ENCODE peak calls at places on chromosomes 11 and 22, in four cellular contexts. One of them, this sample, is unnamed.
A peak's percentile ranks its signal among the peaks of the same experiment; 100 is the strongest.

GRCh38 chr11:9773524-9773923 is 109.6 kb downstream of the SWAP70 start:
- DNase-seq in upper lobe of right lung: no peak
- DNase-seq in colonic mucosa: no peak
- DNase-seq in body of pancreas: no peak
- DNase-seq in this sample: no peak

GRCh38 chr11:44624761-44625221 is 59.3 kb downstream of the CD82 start:
- DNase-seq in upper lobe of right lung: peak; percentile 28
- DNase-seq in colonic mucosa: peak; percentile 12
- DNase-seq in body of pancreas: no peak
- DNase-seq in this sample: peak; percentile 1

GRCh38 chr11:6563121-6563619 is 40.2 kb downstream of the RRP8 start:
- DNase-seq in upper lobe of right lung: no peak
- DNase-seq in colonic mucosa: no peak
- DNase-seq in body of pancreas: no peak
- DNase-seq in this sample: no peak

GRCh38 chr11:73001615-73002014 is 140.5 kb downstream of the FCHSD2 start:
- DNase-seq in upper lobe of right lung: no peak
- DNase-seq in colonic mucosa: no peak
- DNase-seq in body of pancreas: peak; percentile 47
- DNase-seq in this sample: no peak

GRCh38 chr22:36303874-36304273 is 50.9 kb downstream of the APOL1 start:
- DNase-seq in upper lobe of right lung: no peak
- DNase-seq in colonic mucosa: peak; percentile 64
- DNase-seq in body of pancreas: no peak
- DNase-seq in this sample: no peak

GRCh38 chr11:47856186-47856585 is 8.0 kb upstream of the NUP160 start:
- DNase-seq in upper lobe of right lung: no peak
- DNase-seq in colonic mucosa: no peak
- DNase-seq in body of pancreas: no peak
- DNase-seq in this sample: no peak

GRCh38 chr11:122069946-122070345 is 46.1 kb downstream of the BLID start:
- DNase-seq in upper lobe of right lung: no peak
- DNase-seq in colonic mucosa: no peak
- DNase-seq in body of pancreas: peak; percentile 70
- DNase-seq in this sample: no peak

GRCh38 chr11:15618583-15619032 is 503.9 kb downstream of the INSC start:
- DNase-seq in upper lobe of right lung: no peak
- DNase-seq in colonic mucosa: no peak
- DNase-seq in body of pancreas: no peak
- DNase-seq in this sample: peak; percentile 56

GRCh38 chr11:77101043-77101537 is 1.6 kb upstream of the OMP start:
- DNase-seq in upper lobe of right lung: peak; percentile 7
- DNase-seq in colonic mucosa: no peak
- DNase-seq in body of pancreas: no peak
- DNase-seq in this sample: no peak

GRCh38 chr11:127670372-127670771 is 669.8 kb upstream of the KIRREL3 start:
- DNase-seq in upper lobe of right lung: no peak
- DNase-seq in colonic mucosa: no peak
- DNase-seq in body of pancreas: no peak
- DNase-seq in this sample: no peak
- H3K9me3 ChIP-seq in upper lobe of right lung: no peaks in the 10 kb centered on the region
- H3K9me3 ChIP-seq in colonic mucosa: no peaks in the 10 kb centered on the region
- H3K9me3 ChIP-seq in body of pancreas: no peaks in the 10 kb centered on the region
- H3K9me3 ChIP-seq in this sample: no peaks in the 10 kb centered on the region

GRCh38 chr22:10961043-10961860 is 4566.7 kb upstream of the OR11H1 start:
- DNase-seq in upper lobe of right lung: no peak
- DNase-seq in colonic mucosa: no peak
- DNase-seq in body of pancreas: no peak
- DNase-seq in this sample: no peak
- H3K9me3 ChIP-seq in upper lobe of right lung: peaks cover 12% of the 10 kb centered on the region
- H3K9me3 ChIP-seq in colonic mucosa: peaks cover 10% of the 10 kb centered on the region
- H3K9me3 ChIP-seq in body of pancreas: peaks cover 13% of the 10 kb centered on the region
- H3K9me3 ChIP-seq in this sample: peaks cover 6% of the 10 kb centered on the region

GRCh38 chr22:49418943-49419342 is 408.7 kb downstream of the BRD1 start:
- DNase-seq in upper lobe of right lung: no peak
- DNase-seq in colonic mucosa: no peak
- DNase-seq in body of pancreas: no peak
- DNase-seq in this sample: no peak
- H3K9me3 ChIP-seq in upper lobe of right lung: no peaks in the 10 kb centered on the region
- H3K9me3 ChIP-seq in colonic mucosa: no peaks in the 10 kb centered on the region
- H3K9me3 ChIP-seq in body of pancreas: peaks cover 4% of the 10 kb centered on the region
- H3K9me3 ChIP-seq in this sample: no peaks in the 10 kb centered on the region

GRCh38 chr11:69136471-69136870 is 19.3 kb upstream of the SMIM38 start:
- DNase-seq in upper lobe of right lung: peak; percentile 58
- DNase-seq in colonic mucosa: no peak
- DNase-seq in body of pancreas: peak; percentile 7
- DNase-seq in this sample: no peak

GRCh38 chr11:69137148-69137844 is 18.4 kb upstream of the SMIM38 start:
- DNase-seq in upper lobe of right lung: peak; percentile 47
- DNase-seq in colonic mucosa: no peak
- DNase-seq in body of pancreas: peak; percentile 13
- DNase-seq in this sample: no peak

GRCh38 chr11:69135420-69136363 is 20.0 kb upstream of the SMIM38 start:
- DNase-seq in upper lobe of right lung: peak; percentile 45
- DNase-seq in colonic mucosa: no peak
- DNase-seq in body of pancreas: peak; percentile 6
- DNase-seq in this sample: no peak

GRCh38 chr11:69140635-69141034 is 15.1 kb upstream of the SMIM38 start:
- DNase-seq in upper lobe of right lung: no peak
- DNase-seq in colonic mucosa: no peak
- DNase-seq in body of pancreas: peak; percentile 5
- DNase-seq in this sample: peak; percentile 63

GRCh38 chr11:69138265-69138664 is 17.5 kb upstream of the SMIM38 start:
- DNase-seq in upper lobe of right lung: peak; percentile 34
- DNase-seq in colonic mucosa: no peak
- DNase-seq in body of pancreas: peak; percentile 8
- DNase-seq in this sample: no peak
- H3K9me3 ChIP-seq in upper lobe of right lung: no peaks in the 10 kb centered on the region
- H3K9me3 ChIP-seq in colonic mucosa: no peaks in the 10 kb centered on the region
- H3K9me3 ChIP-seq in body of pancreas: no peaks in the 10 kb centered on the region
- H3K9me3 ChIP-seq in this sample: no peaks in the 10 kb centered on the region

GRCh38 chr11:12291767-12292166 is 85.6 kb upstream of the PARVA start:
- DNase-seq in upper lobe of right lung: no peak
- DNase-seq in colonic mucosa: no peak
- DNase-seq in body of pancreas: no peak
- DNase-seq in this sample: no peak
- H3K9me3 ChIP-seq in upper lobe of right lung: no peaks in the 10 kb centered on the region
- H3K9me3 ChIP-seq in colonic mucosa: no peaks in the 10 kb centered on the region
- H3K9me3 ChIP-seq in body of pancreas: no peaks in the 10 kb centered on the region
- H3K9me3 ChIP-seq in this sample: no peaks in the 10 kb centered on the region

DNA sequence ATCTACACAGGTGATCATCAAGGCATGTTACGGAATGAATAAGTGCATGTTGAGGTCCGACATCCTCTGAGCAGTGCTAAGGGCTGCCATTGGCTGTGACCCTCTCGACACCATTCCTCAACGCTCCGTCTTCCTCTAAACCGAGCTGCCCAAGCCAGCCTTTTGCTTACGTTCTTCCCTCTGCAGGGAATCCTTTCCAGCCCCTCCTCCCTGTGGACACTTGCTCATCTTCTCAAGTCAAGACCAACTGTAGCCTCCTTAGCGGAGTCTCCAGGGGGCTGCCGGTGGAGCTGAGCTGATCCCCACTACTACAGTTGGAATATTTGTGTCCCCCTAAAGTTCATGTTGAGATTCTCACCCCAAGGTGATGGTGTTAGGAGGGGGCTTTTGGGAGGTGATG is 781.0 kb downstream of the TBC1D22A start:
- DNase-seq in upper lobe of right lung: no peak
- DNase-seq in colonic mucosa: no peak
- DNase-seq in body of pancreas: no peak
- DNase-seq in this sample: no peak
- H3K9me3 ChIP-seq in upper lobe of right lung: no peaks in the 10 kb centered on the region
- H3K9me3 ChIP-seq in colonic mucosa: no peaks in the 10 kb centered on the region
- H3K9me3 ChIP-seq in body of pancreas: peaks cover 7% of the 10 kb centered on the region
- H3K9me3 ChIP-seq in this sample: no peaks in the 10 kb centered on the region

GRCh38 chr22:49879871-49880270 is 26.2 kb downstream of the ZBED4 start:
- DNase-seq in upper lobe of right lung: no peak
- DNase-seq in colonic mucosa: no peak
- DNase-seq in body of pancreas: no peak
- DNase-seq in this sample: no peak

GRCh38 chr22:49878206-49878605 is 24.6 kb downstream of the ZBED4 start:
- DNase-seq in upper lobe of right lung: no peak
- DNase-seq in colonic mucosa: no peak
- DNase-seq in body of pancreas: no peak
- DNase-seq in this sample: no peak

GRCh38 chr22:49880281-49880680 is 26.6 kb downstream of the ZBED4 start:
- DNase-seq in upper lobe of right lung: peak; percentile 41
- DNase-seq in colonic mucosa: no peak
- DNase-seq in body of pancreas: no peak
- DNase-seq in this sample: no peak

GRCh38 chr22:49881856-49882255 is 28.2 kb downstream of the ZBED4 start:
- DNase-seq in upper lobe of right lung: no peak
- DNase-seq in colonic mucosa: no peak
- DNase-seq in body of pancreas: no peak
- DNase-seq in this sample: no peak

GRCh38 chr22:49877642-49878041 is 24.0 kb downstream of the ZBED4 start:
- DNase-seq in upper lobe of right lung: no peak
- DNase-seq in colonic mucosa: no peak
- DNase-seq in body of pancreas: no peak
- DNase-seq in this sample: no peak
- H3K9me3 ChIP-seq in upper lobe of right lung: no peaks in the 10 kb centered on the region
- H3K9me3 ChIP-seq in colonic mucosa: no peaks in the 10 kb centered on the region
- H3K9me3 ChIP-seq in body of pancreas: no peaks in the 10 kb centered on the region
- H3K9me3 ChIP-seq in this sample: no peaks in the 10 kb centered on the region

DNA sequence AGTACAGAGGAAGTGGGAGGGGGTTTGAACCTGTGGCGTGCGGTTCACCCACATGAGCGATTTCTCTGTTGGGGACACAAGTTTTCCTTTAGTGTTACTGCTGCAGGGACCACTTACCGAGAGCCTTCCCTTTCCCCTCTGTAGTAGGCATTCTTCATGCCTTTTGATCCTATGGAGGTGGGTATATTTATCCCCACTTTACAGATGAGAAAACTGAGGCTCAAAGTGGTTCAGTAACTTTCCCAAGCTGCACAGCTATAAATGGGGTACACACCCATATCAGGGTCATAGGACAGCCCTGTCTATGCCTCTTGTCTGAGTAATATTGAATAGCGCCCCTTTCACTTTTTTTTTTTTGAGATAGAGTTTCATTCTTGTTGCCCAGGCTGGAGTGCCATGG is 3.3 kb upstream of the PHF21B start:
- DNase-seq in upper lobe of right lung: no peak
- DNase-seq in colonic mucosa: no peak
- DNase-seq in body of pancreas: no peak
- DNase-seq in this sample: no peak
- H3K9me3 ChIP-seq in upper lobe of right lung: no peaks in the 10 kb centered on the region
- H3K9me3 ChIP-seq in colonic mucosa: no peaks in the 10 kb centered on the region
- H3K9me3 ChIP-seq in body of pancreas: no peaks in the 10 kb centered on the region
- H3K9me3 ChIP-seq in this sample: no peaks in the 10 kb centered on the region

GRCh38 chr22:46262449-46263207 is 515 bp downstream of the PKDREJ start:
- DNase-seq in upper lobe of right lung: peak; percentile 87
- DNase-seq in colonic mucosa: peak; percentile 72
- DNase-seq in body of pancreas: peak; percentile 55
- DNase-seq in this sample: no peak
- H3K9me3 ChIP-seq in upper lobe of right lung: no peaks in the 10 kb centered on the region
- H3K9me3 ChIP-seq in colonic mucosa: no peaks in the 10 kb centered on the region
- H3K9me3 ChIP-seq in body of pancreas: no peaks in the 10 kb centered on the region
- H3K9me3 ChIP-seq in this sample: no peaks in the 10 kb centered on the region

GRCh38 chr22:47284822-47285221 is 522.4 kb downstream of the TBC1D22A start:
- DNase-seq in upper lobe of right lung: peak; percentile 27
- DNase-seq in colonic mucosa: no peak
- DNase-seq in body of pancreas: no peak
- DNase-seq in this sample: no peak
- H3K9me3 ChIP-seq in upper lobe of right lung: no peaks in the 10 kb centered on the region
- H3K9me3 ChIP-seq in colonic mucosa: no peaks in the 10 kb centered on the region
- H3K9me3 ChIP-seq in body of pancreas: no peaks in the 10 kb centered on the region
- H3K9me3 ChIP-seq in this sample: no peaks in the 10 kb centered on the region